ENCODE peak calls at places on chromosomes 5 and 9, in five cellular contexts. C is activated T-helper 1 cell treated with anti-CD3 and anti-CD28 coated beads, Interleukin-2, amount 50 U/mL, for 16 hours; V is SHP77; Z is myocyte; J is ovary. M is an unnamed sample.
A peak's percentile ranks its signal among the peaks of the same experiment; 100 is the strongest.

GRCh38 chr9:98687911-98688310 is 20.8 kb downstream of the GABBR2 start:
- DNase-seq in Z (no peak), C (no peak), J (no peak), V (no peak), M (peak; percentile 44)

GRCh38 chr9:70407081-70407503 is 7.4 kb downstream of the KLF9 start:
- DNase-seq in Z (peak; percentile 84), J (no peak), C (no peak), V (no peak), M (peak; percentile 98)

GRCh38 chr9:95620296-95620695 is 103.5 kb upstream of the PTCH1 start:
- DNase-seq in V (no peak), C (no peak), J (no peak), Z (no peak), M (no peak)

GRCh38 chr5:98804066-98804465 is 30.6 kb downstream of the RGMB start:
- DNase-seq in V (no peak), Z (no peak), C (no peak), J (no peak), M (no peak)

GRCh38 chr5:144203750-144204596 is 33.3 kb downstream of the KCTD16 start:
- DNase-seq in J (no peak), Z (peak; percentile 74), C (no peak), V (peak; percentile 68), M (peak; percentile 80)

GRCh38 chr5:114018178-114018577 is 343.7 kb upstream of the KCNN2 start:
- DNase-seq in V (no peak), J (no peak), Z (no peak), C (no peak), M (no peak)

GRCh38 chr9:130128251-130128650 is 44.0 kb upstream of the NCS1 start:
- DNase-seq in Z (peak; percentile 16), J (no peak), V (no peak), C (peak; percentile 58), M (no peak)

GRCh38 chr5:5141625-5142527 is 1.7 kb downstream of the ADAMTS16 start:
- DNase-seq in J (no peak), Z (peak; percentile 71), C (no peak), V (peak; percentile 67), M (peak; percentile 69)

GRCh38 chr5:6220346-6221088 is 157.8 kb downstream of the MED10 start:
- DNase-seq in J (no peak), C (no peak), V (no peak), Z (no peak), M (no peak)

GRCh38 chr5:172724203-172724602 is 46.8 kb downstream of the DUSP1 start:
- DNase-seq in Z (no peak), J (no peak), V (no peak), C (no peak), M (no peak)

GRCh38 chr5:74166064-74166463 is 474.5 kb downstream of the ENC1 start:
- DNase-seq in Z (no peak), V (no peak), J (no peak), C (no peak), M (peak; percentile 16)

GRCh38 chr5:86909896-86910295 is 292.2 kb downstream of the COX7C start:
- DNase-seq in C (no peak), V (no peak), J (no peak), Z (peak; percentile 23), M (peak; percentile 86)

GRCh38 chr5:16615737-16616535 is 861 bp downstream of the RETREG1 start:
- DNase-seq in C (no peak), J (no peak), V (peak; percentile 46), Z (no peak), M (no peak)

GRCh38 chr5:36874465-36874864 is 2.1 kb upstream of the NIPBL start:
- DNase-seq in V (no peak), Z (no peak), J (no peak), C (no peak), M (peak; percentile 14)

GRCh38 chr5:130138406-130139060 is 234.3 kb downstream of the CHSY3 start:
- DNase-seq in J (no peak), V (no peak), C (no peak), Z (no peak), M (peak; percentile 54)

GRCh38 chr9:37424204-37424685 is 1.7 kb downstream of the GRHPR start:
- DNase-seq in V (no peak), C (no peak), Z (no peak), J (peak; percentile 61), M (no peak)

GRCh38 chr5:82525626-82526025 is 247.5 kb upstream of the RPS23 start:
- DNase-seq in V (no peak), J (no peak), C (no peak), Z (no peak), M (no peak)

GRCh38 chr9:79537838-79538237 is 33.9 kb upstream of the TLE4 start:
- DNase-seq in V (no peak), J (no peak), C (no peak), Z (no peak), M (no peak)

GRCh38 chr5:20536339-20536738 is 548.3 kb upstream of the CDH18 start:
- DNase-seq in C (no peak), J (no peak), Z (no peak), V (no peak), M (no peak)